ENCODE peak calls at places on chromosomes 11 and 22, in four cellular contexts. One of them, this sample, is unnamed.

GRCh38 chr11:8717876-8718753 is 35.5 kb downstream of the RPL27A start:
- DNase-seq in stimulated activated CD8-positive, alpha-beta memory T cell treated with anti-CD3 and anti-CD28 coated beads, Interleukin-2, amount 100 ng/mL, for 48 hours: no peak
- DNase-seq in ovary: peak
- DNase-seq in heart right ventricle: peak
- DNase-seq in this sample: no peak

GRCh38 chr11:14373941-14374646 is 15.1 kb upstream of the RRAS2 start:
- DNase-seq in stimulated activated CD8-positive, alpha-beta memory T cell treated with anti-CD3 and anti-CD28 coated beads, Interleukin-2, amount 100 ng/mL, for 48 hours: no peak
- DNase-seq in ovary: no peak
- DNase-seq in heart right ventricle: no peak
- DNase-seq in this sample: no peak

GRCh38 chr11:64676253-64676615 is 46.8 kb downstream of the NRXN2 start:
- DNase-seq in stimulated activated CD8-positive, alpha-beta memory T cell treated with anti-CD3 and anti-CD28 coated beads, Interleukin-2, amount 100 ng/mL, for 48 hours: no peak
- DNase-seq in ovary: no peak
- DNase-seq in heart right ventricle: no peak
- DNase-seq in this sample: no peak

GRCh38 chr11:78564889-78565467 is 9.7 kb downstream of the NARS2 start:
- DNase-seq in stimulated activated CD8-positive, alpha-beta memory T cell treated with anti-CD3 and anti-CD28 coated beads, Interleukin-2, amount 100 ng/mL, for 48 hours: no peak
- DNase-seq in ovary: no peak
- DNase-seq in heart right ventricle: no peak
- DNase-seq in this sample: no peak

GRCh38 chr11:36239636-36240035 is 49.6 kb downstream of the COMMD9 start:
- DNase-seq in stimulated activated CD8-positive, alpha-beta memory T cell treated with anti-CD3 and anti-CD28 coated beads, Interleukin-2, amount 100 ng/mL, for 48 hours: no peak
- DNase-seq in ovary: no peak
- DNase-seq in heart right ventricle: no peak
- DNase-seq in this sample: no peak

GRCh38 chr11:68674461-68674860 is 9.9 kb upstream of the GAL start:
- DNase-seq in stimulated activated CD8-positive, alpha-beta memory T cell treated with anti-CD3 and anti-CD28 coated beads, Interleukin-2, amount 100 ng/mL, for 48 hours: no peak
- DNase-seq in ovary: no peak
- DNase-seq in heart right ventricle: no peak
- DNase-seq in this sample: no peak

GRCh38 chr11:63747006-63747405 is 21.6 kb downstream of the ZFTA start:
- DNase-seq in stimulated activated CD8-positive, alpha-beta memory T cell treated with anti-CD3 and anti-CD28 coated beads, Interleukin-2, amount 100 ng/mL, for 48 hours: no peak
- DNase-seq in ovary: no peak
- DNase-seq in heart right ventricle: no peak
- DNase-seq in this sample: no peak

GRCh38 chr11:23181022-23181807 is 320.9 kb upstream of the CCDC179 start:
- DNase-seq in stimulated activated CD8-positive, alpha-beta memory T cell treated with anti-CD3 and anti-CD28 coated beads, Interleukin-2, amount 100 ng/mL, for 48 hours: no peak
- DNase-seq in ovary: no peak
- DNase-seq in heart right ventricle: no peak
- DNase-seq in this sample: no peak

GRCh38 chr11:20070459-20070858 is 89.8 kb downstream of the DBX1 start:
- DNase-seq in stimulated activated CD8-positive, alpha-beta memory T cell treated with anti-CD3 and anti-CD28 coated beads, Interleukin-2, amount 100 ng/mL, for 48 hours: no peak
- DNase-seq in ovary: no peak
- DNase-seq in heart right ventricle: no peak
- DNase-seq in this sample: no peak

GRCh38 chr11:60172011-60172410 is 10.9 kb downstream of the MS4A6A start:
- DNase-seq in stimulated activated CD8-positive, alpha-beta memory T cell treated with anti-CD3 and anti-CD28 coated beads, Interleukin-2, amount 100 ng/mL, for 48 hours: no peak
- DNase-seq in ovary: no peak
- DNase-seq in heart right ventricle: no peak
- DNase-seq in this sample: no peak

GRCh38 chr11:17894929-17895658 is 117.8 kb downstream of the SERGEF start:
- DNase-seq in stimulated activated CD8-positive, alpha-beta memory T cell treated with anti-CD3 and anti-CD28 coated beads, Interleukin-2, amount 100 ng/mL, for 48 hours: no peak
- DNase-seq in ovary: no peak
- DNase-seq in heart right ventricle: no peak
- DNase-seq in this sample: no peak

GRCh38 chr11:113773416-113774173 is at the start of gene ZW10:
- DNase-seq in stimulated activated CD8-positive, alpha-beta memory T cell treated with anti-CD3 and anti-CD28 coated beads, Interleukin-2, amount 100 ng/mL, for 48 hours: peak
- DNase-seq in ovary: peak
- DNase-seq in heart right ventricle: peak
- DNase-seq in this sample: peak

GRCh38 chr22:37610480-37611148 is 2.0 kb downstream of the GGA1 start:
- DNase-seq in stimulated activated CD8-positive, alpha-beta memory T cell treated with anti-CD3 and anti-CD28 coated beads, Interleukin-2, amount 100 ng/mL, for 48 hours: no peak
- DNase-seq in ovary: no peak
- DNase-seq in heart right ventricle: no peak
- DNase-seq in this sample: no peak

GRCh38 chr11:70739811-70740474 is 341.6 kb downstream of the CTTN start:
- DNase-seq in stimulated activated CD8-positive, alpha-beta memory T cell treated with anti-CD3 and anti-CD28 coated beads, Interleukin-2, amount 100 ng/mL, for 48 hours: no peak
- DNase-seq in ovary: no peak
- DNase-seq in heart right ventricle: no peak
- DNase-seq in this sample: no peak

GRCh38 chr22:49780992-49781782 is 46.5 kb downstream of the BRD1 start:
- DNase-seq in stimulated activated CD8-positive, alpha-beta memory T cell treated with anti-CD3 and anti-CD28 coated beads, Interleukin-2, amount 100 ng/mL, for 48 hours: no peak
- DNase-seq in ovary: no peak
- DNase-seq in heart right ventricle: no peak
- DNase-seq in this sample: no peak

GRCh38 chr22:24155597-24156145 is 25.6 kb upstream of the SUSD2 start:
- DNase-seq in stimulated activated CD8-positive, alpha-beta memory T cell treated with anti-CD3 and anti-CD28 coated beads, Interleukin-2, amount 100 ng/mL, for 48 hours: peak
- DNase-seq in ovary: peak
- DNase-seq in heart right ventricle: peak
- DNase-seq in this sample: no peak

GRCh38 chr11:107259826-107260225 is 197.8 kb downstream of the CWF19L2 start:
- DNase-seq in stimulated activated CD8-positive, alpha-beta memory T cell treated with anti-CD3 and anti-CD28 coated beads, Interleukin-2, amount 100 ng/mL, for 48 hours: no peak
- DNase-seq in ovary: no peak
- DNase-seq in heart right ventricle: no peak
- DNase-seq in this sample: no peak

GRCh38 chr11:11220786-11221185 is 132.3 kb downstream of the CSNK2A3 start:
- DNase-seq in stimulated activated CD8-positive, alpha-beta memory T cell treated with anti-CD3 and anti-CD28 coated beads, Interleukin-2, amount 100 ng/mL, for 48 hours: no peak
- DNase-seq in ovary: no peak
- DNase-seq in heart right ventricle: no peak
- DNase-seq in this sample: no peak

GRCh38 chr11:108973402-108974119 is 308.7 kb downstream of the DDX10 start:
- DNase-seq in stimulated activated CD8-positive, alpha-beta memory T cell treated with anti-CD3 and anti-CD28 coated beads, Interleukin-2, amount 100 ng/mL, for 48 hours: no peak
- DNase-seq in ovary: no peak
- DNase-seq in heart right ventricle: no peak
- DNase-seq in this sample: no peak

GRCh38 chr11:86360775-86361395 is 13.8 kb upstream of the CCDC81 start:
- DNase-seq in stimulated activated CD8-positive, alpha-beta memory T cell treated with anti-CD3 and anti-CD28 coated beads, Interleukin-2, amount 100 ng/mL, for 48 hours: no peak
- DNase-seq in ovary: no peak
- DNase-seq in heart right ventricle: no peak
- DNase-seq in this sample: no peak

This sample was measured in iPS DF 19.7.